ENCODE peak calls at places on chromosomes 12 and 14, in six cellular contexts. D is K562, W is HepG2, Z is GM12878, S is GM12892, H is SK-N-SH. T is an unnamed sample.

GRCh38 chr12:93982847-93983315 is 165.5 kb upstream of the PLXNC1 start:
- DNase-seq in D (no peak), W (no peak), Z (no peak), S (no peak), H (no peak), T (no peak)

GRCh38 chr14:81416233-81416927 is 16.3 kb upstream of the STON2 start:
- DNase-seq in D (no peak), W (no peak), Z (no peak), S (no peak), H (no peak), T (no peak)

GRCh38 chr12:90152897-90153624 is 444.4 kb upstream of the ATP2B1 start:
- DNase-seq in D (no peak), W (no peak), Z (no peak), S (no peak), H (no peak), T (no peak)

GRCh38 chr12:108734200-108734906 is 3.0 kb upstream of the CORO1C start:
- DNase-seq in D (no peak), W (peak), Z (peak), S (no peak), H (no peak), T (no peak)

GRCh38 chr12:48788852-48789775 is at the start of gene ADCY6:
- DNase-seq in D (peak), W (peak), Z (no peak), S (no peak), H (peak), T (no peak)

GRCh38 chr12:109421355-109422087 is 55.6 kb downstream of the KCTD10 start:
- DNase-seq in D (no peak), W (no peak), Z (no peak), S (no peak), H (no peak), T (no peak)

GRCh38 chr12:41212625-41213024 is 24.5 kb downstream of the PDZRN4 start:
- DNase-seq in D (no peak), W (no peak), Z (no peak), S (no peak), H (no peak), T (no peak)

GRCh38 chr14:50542941-50543418 is 10.6 kb upstream of the MAP4K5 start:
- DNase-seq in D (peak), W (peak), Z (no peak), S (no peak), H (peak), T (no peak)

GRCh38 chr14:71438684-71439083 is 493.5 kb upstream of the RGS6 start:
- DNase-seq in D (no peak), W (no peak), Z (no peak), S (no peak), H (no peak), T (no peak)

GRCh38 chr12:5379737-5380496 is 52.0 kb upstream of the NTF3 start:
- DNase-seq in D (no peak), W (no peak), Z (peak), S (no peak), H (no peak), T (no peak)

GRCh38 chr12:121942145-121942718 is 23.8 kb downstream of the CFAP251 start:
- DNase-seq in D (no peak), W (no peak), Z (no peak), S (no peak), H (no peak), T (no peak)

GRCh38 chr14:61145258-61145902 is 135.8 kb downstream of the TMEM30B start:
- DNase-seq in D (no peak), W (no peak), Z (no peak), S (no peak), H (peak), T (no peak)

GRCh38 chr14:76786556-76786955 is 25.3 kb downstream of the VASH1 start:
- DNase-seq in D (no peak), W (no peak), Z (no peak), S (no peak), H (no peak), T (no peak)

DNA sequence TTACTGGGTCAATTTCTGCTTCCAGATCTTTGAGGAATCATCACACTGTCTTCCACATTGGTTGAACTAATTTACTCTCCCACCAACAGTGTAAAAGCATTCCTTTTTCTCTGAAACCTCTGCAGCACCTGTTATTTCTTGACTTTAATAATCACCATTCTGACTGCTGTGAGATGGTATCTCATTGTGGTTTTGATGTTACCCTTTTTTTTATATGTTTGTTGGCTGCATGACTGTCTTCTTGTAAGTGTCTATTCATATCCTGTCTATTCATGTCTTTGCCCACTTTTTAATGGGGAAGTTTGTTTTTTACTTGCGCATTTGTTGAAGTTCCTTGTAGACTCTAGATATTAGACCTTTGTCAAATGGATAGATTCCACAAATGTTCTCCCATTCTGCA is 324.9 kb downstream of the NAV3 start:
- DNase-seq in D (no peak), W (no peak), Z (no peak), S (no peak), H (no peak), T (no peak)
- TF ChIP-seq TAF1 in D (no peak), W (no peak), Z (no peak), S (no peak), H (no peak), T (no peak)

DNA sequence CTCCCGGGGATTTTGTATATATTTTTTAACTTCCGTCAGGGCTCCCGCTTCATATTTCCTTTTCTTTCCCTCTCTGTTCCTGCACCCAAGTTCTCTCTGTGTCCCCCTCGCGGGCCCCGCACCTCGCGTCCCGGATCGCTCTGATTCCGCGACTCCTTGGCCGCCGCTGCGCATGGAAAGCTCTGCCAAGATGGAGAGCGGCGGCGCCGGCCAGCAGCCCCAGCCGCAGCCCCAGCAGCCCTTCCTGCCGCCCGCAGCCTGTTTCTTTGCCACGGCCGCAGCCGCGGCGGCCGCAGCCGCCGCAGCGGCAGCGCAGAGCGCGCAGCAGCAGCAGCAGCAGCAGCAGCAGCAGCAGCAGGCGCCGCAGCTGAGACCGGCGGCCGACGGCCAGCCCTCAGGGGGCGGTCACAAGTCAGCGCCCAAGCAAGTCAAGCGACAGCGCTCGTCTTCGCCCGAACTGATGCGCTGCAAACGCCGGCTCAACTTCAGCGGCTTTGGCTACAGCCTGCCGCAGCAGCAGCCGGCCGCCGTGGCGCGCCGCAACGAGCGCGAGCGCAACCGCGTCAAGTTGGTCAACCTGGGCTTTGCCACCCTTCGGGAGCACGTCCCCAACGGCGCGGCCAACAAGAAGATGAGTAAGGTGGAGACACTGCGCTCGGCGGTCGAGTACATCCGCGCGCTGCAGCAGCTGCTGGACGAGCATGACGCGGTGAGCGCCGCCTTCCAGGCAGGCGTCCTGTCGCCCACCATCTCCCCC is 777 bp downstream of the ASCL1 start:
- DNase-seq in D (no peak), W (no peak), Z (no peak), S (peak), H (peak), T (no peak)
- TF ChIP-seq POLR2AphosphoS5 in D (no peak), W (no peak), Z (no peak), S (no peak), H (no peak), T (no peak)

GRCh38 chr12:113439606-113440030 is 17.4 kb downstream of the SDSL start:
- DNase-seq in D (peak), W (peak), Z (no peak), S (no peak), H (peak), T (no peak)
- TF ChIP-seq TAF1 in D (no peak), W (no peak), Z (no peak), S (no peak), H (no peak), T (no peak)

GRCh38 chr14:89418452-89418851 is 1.4 kb upstream of the FOXN3 start:
- DNase-seq in D (no peak), W (no peak), Z (no peak), S (no peak), H (peak), T (no peak)
- TF ChIP-seq POLR2AphosphoS5 in D (no peak), W (no peak), Z (no peak), S (no peak), H (no peak), T (no peak)

DNA sequence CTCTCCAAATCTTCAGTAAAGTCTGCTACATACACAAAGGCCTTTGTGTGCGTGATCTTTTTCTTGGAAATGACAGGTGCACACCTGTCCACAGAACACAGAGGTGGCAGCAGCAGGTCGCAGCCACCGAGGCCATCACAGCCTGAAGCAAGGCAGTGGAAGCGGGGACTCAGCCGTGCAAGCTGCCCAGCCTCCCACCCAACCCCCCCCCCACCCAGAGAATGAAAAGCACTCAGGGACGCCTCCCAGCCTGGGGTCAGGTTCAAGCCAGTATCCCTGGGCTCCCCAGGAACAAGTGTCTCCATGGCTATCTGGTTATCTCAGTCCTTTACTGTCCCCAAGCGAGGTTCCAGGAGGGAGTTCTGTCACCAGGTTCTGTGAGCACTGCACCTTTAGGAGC is 31.2 kb upstream of the TSPAN9 start:
- DNase-seq in D (peak), W (no peak), Z (no peak), S (no peak), H (no peak), T (no peak)
- TF ChIP-seq TAF1 in D (no peak), W (no peak), Z (no peak), S (no peak), H (no peak), T (no peak)

GRCh38 chr14:38197001-38197760 is 10.5 kb upstream of the SSTR1 start:
- DNase-seq in D (no peak), W (no peak), Z (no peak), S (no peak), H (no peak), T (no peak)

GRCh38 chr14:38197761-38198345 is 9.9 kb upstream of the SSTR1 start:
- DNase-seq in D (no peak), W (no peak), Z (no peak), S (no peak), H (no peak), T (no peak)

GRCh38 chr14:38199768-38200167 is 7.9 kb upstream of the SSTR1 start:
- DNase-seq in D (no peak), W (no peak), Z (no peak), S (no peak), H (no peak), T (no peak)

GRCh38 chr14:38198425-38198824 is 9.3 kb upstream of the SSTR1 start:
- DNase-seq in D (no peak), W (no peak), Z (no peak), S (no peak), H (no peak), T (no peak)

GRCh38 chr14:38199076-38199475 is 8.6 kb upstream of the SSTR1 start:
- DNase-seq in D (no peak), W (no peak), Z (no peak), S (no peak), H (no peak), T (no peak)
- TF ChIP-seq POLR2AphosphoS5 in D (no peak), W (no peak), Z (no peak), S (no peak), H (no peak), T (no peak)

GRCh38 chr14:67982711-67983608 is 163.4 kb downstream of the RAD51B start:
- DNase-seq in D (no peak), W (no peak), Z (no peak), S (no peak), H (no peak), T (no peak)
- TF ChIP-seq TAF1 in D (no peak), W (no peak), Z (no peak), S (no peak), H (no peak), T (no peak)

GRCh38 chr12:54039417-54040147 is 6.7 kb downstream of the HOXC5 start:
- DNase-seq in D (no peak), W (no peak), Z (no peak), S (no peak), H (no peak), T (no peak)
- TF ChIP-seq POLR2AphosphoS5 in D (no peak), W (no peak), Z (no peak), S (no peak), H (no peak), T (no peak)

GRCh38 chr12:96635844-96636243 is 146.5 kb downstream of the CFAP54 start:
- DNase-seq in D (no peak), W (no peak), Z (no peak), S (no peak), H (no peak), T (no peak)
- TF ChIP-seq TAF1 in D (no peak), W (no peak), Z (no peak), S (no peak), H (no peak), T (no peak)

GRCh38 chr14:23366163-23366921 is 1.4 kb upstream of the EFS start:
- DNase-seq in D (peak), W (no peak), Z (no peak), S (no peak), H (peak), T (no peak)
- TF ChIP-seq POLR2AphosphoS5 in D (no peak), W (no peak), Z (no peak), S (no peak), H (peak), T (no peak)